ENCODE peak calls at places on chromosomes 4 and X, in ten cellular contexts. One of them, this sample, is unnamed.

GRCh38 chr4:47372561-47372960 is 90.9 kb downstream of the COMMD8 start:
- DNase-seq in uterus: no peak
- DNase-seq in MCF 10A: no peak
- DNase-seq in stimulated activated CD8-positive, alpha-beta memory T cell treated with anti-CD3 and anti-CD28 coated beads, Interleukin-15, amount 100 ng/mL, for 48 hours: no peak
- DNase-seq in HEK293T: no peak
- DNase-seq in memory B cell: no peak
- DNase-seq in NCI-H524: peak
- DNase-seq in foreskin fibroblast: peak
- DNase-seq in astrocyte of the spinal cord: no peak
- DNase-seq in Calu3: no peak
- DNase-seq in this sample: no peak

GRCh38 chr4:158962396-158962795 is 140.5 kb upstream of the RAPGEF2 start:
- DNase-seq in uterus: no peak
- DNase-seq in MCF 10A: no peak
- DNase-seq in stimulated activated CD8-positive, alpha-beta memory T cell treated with anti-CD3 and anti-CD28 coated beads, Interleukin-15, amount 100 ng/mL, for 48 hours: no peak
- DNase-seq in HEK293T: no peak
- DNase-seq in memory B cell: no peak
- DNase-seq in NCI-H524: no peak
- DNase-seq in foreskin fibroblast: no peak
- DNase-seq in astrocyte of the spinal cord: no peak
- DNase-seq in Calu3: no peak
- DNase-seq in this sample: no peak

GRCh38 chrX:28205905-28206304 is 224.7 kb upstream of the DCAF8L1 start:
- DNase-seq in uterus: no peak
- DNase-seq in MCF 10A: peak
- DNase-seq in stimulated activated CD8-positive, alpha-beta memory T cell treated with anti-CD3 and anti-CD28 coated beads, Interleukin-15, amount 100 ng/mL, for 48 hours: no peak
- DNase-seq in HEK293T: peak
- DNase-seq in memory B cell: no peak
- DNase-seq in NCI-H524: no peak
- DNase-seq in foreskin fibroblast: no peak
- DNase-seq in astrocyte of the spinal cord: no peak
- DNase-seq in Calu3: peak
- DNase-seq in this sample: no peak

GRCh38 chrX:74925210-74926088 is at the start of gene NEXMIF:
- DNase-seq in uterus: peak
- DNase-seq in MCF 10A: no peak
- DNase-seq in stimulated activated CD8-positive, alpha-beta memory T cell treated with anti-CD3 and anti-CD28 coated beads, Interleukin-15, amount 100 ng/mL, for 48 hours: no peak
- DNase-seq in HEK293T: peak
- DNase-seq in memory B cell: no peak
- DNase-seq in NCI-H524: peak
- DNase-seq in foreskin fibroblast: peak
- DNase-seq in astrocyte of the spinal cord: no peak
- DNase-seq in Calu3: peak
- DNase-seq in this sample: no peak

GRCh38 chrX:51866156-51866555 is 27.3 kb upstream of the MAGED1 start:
- DNase-seq in uterus: no peak
- DNase-seq in MCF 10A: no peak
- DNase-seq in stimulated activated CD8-positive, alpha-beta memory T cell treated with anti-CD3 and anti-CD28 coated beads, Interleukin-15, amount 100 ng/mL, for 48 hours: no peak
- DNase-seq in HEK293T: no peak
- DNase-seq in memory B cell: no peak
- DNase-seq in NCI-H524: no peak
- DNase-seq in foreskin fibroblast: no peak
- DNase-seq in astrocyte of the spinal cord: peak
- DNase-seq in Calu3: no peak
- DNase-seq in this sample: no peak

GRCh38 chr4:84254537-84254936 is 244.6 kb downstream of the NKX6-1 start:
- DNase-seq in uterus: no peak
- DNase-seq in MCF 10A: no peak
- DNase-seq in stimulated activated CD8-positive, alpha-beta memory T cell treated with anti-CD3 and anti-CD28 coated beads, Interleukin-15, amount 100 ng/mL, for 48 hours: no peak
- DNase-seq in HEK293T: no peak
- DNase-seq in memory B cell: no peak
- DNase-seq in NCI-H524: no peak
- DNase-seq in foreskin fibroblast: no peak
- DNase-seq in astrocyte of the spinal cord: no peak
- DNase-seq in Calu3: no peak
- DNase-seq in this sample: no peak

GRCh38 chr4:175444512-175444911 is 367.6 kb downstream of the GPM6A start:
- DNase-seq in uterus: no peak
- DNase-seq in MCF 10A: no peak
- DNase-seq in stimulated activated CD8-positive, alpha-beta memory T cell treated with anti-CD3 and anti-CD28 coated beads, Interleukin-15, amount 100 ng/mL, for 48 hours: no peak
- DNase-seq in HEK293T: no peak
- DNase-seq in memory B cell: no peak
- DNase-seq in NCI-H524: no peak
- DNase-seq in foreskin fibroblast: no peak
- DNase-seq in astrocyte of the spinal cord: no peak
- DNase-seq in Calu3: no peak
- DNase-seq in this sample: no peak

GRCh38 chrX:19514791-19515614 is at the start of gene MAP3K15:
- DNase-seq in uterus: no peak
- DNase-seq in MCF 10A: no peak
- DNase-seq in stimulated activated CD8-positive, alpha-beta memory T cell treated with anti-CD3 and anti-CD28 coated beads, Interleukin-15, amount 100 ng/mL, for 48 hours: no peak
- DNase-seq in HEK293T: peak
- DNase-seq in memory B cell: peak
- DNase-seq in NCI-H524: peak
- DNase-seq in foreskin fibroblast: peak
- DNase-seq in astrocyte of the spinal cord: no peak
- DNase-seq in Calu3: peak
- DNase-seq in this sample: peak

GRCh38 chrX:20593836-20594235 is 327.1 kb upstream of the RPS6KA3 start:
- DNase-seq in uterus: no peak
- DNase-seq in MCF 10A: no peak
- DNase-seq in stimulated activated CD8-positive, alpha-beta memory T cell treated with anti-CD3 and anti-CD28 coated beads, Interleukin-15, amount 100 ng/mL, for 48 hours: no peak
- DNase-seq in HEK293T: no peak
- DNase-seq in memory B cell: no peak
- DNase-seq in NCI-H524: no peak
- DNase-seq in foreskin fibroblast: no peak
- DNase-seq in astrocyte of the spinal cord: no peak
- DNase-seq in Calu3: no peak
- DNase-seq in this sample: no peak

GRCh38 chr4:45662996-45663395 is 460.9 kb downstream of the GABRG1 start:
- DNase-seq in uterus: no peak
- DNase-seq in MCF 10A: peak
- DNase-seq in stimulated activated CD8-positive, alpha-beta memory T cell treated with anti-CD3 and anti-CD28 coated beads, Interleukin-15, amount 100 ng/mL, for 48 hours: no peak
- DNase-seq in HEK293T: no peak
- DNase-seq in memory B cell: no peak
- DNase-seq in NCI-H524: peak
- DNase-seq in foreskin fibroblast: no peak
- DNase-seq in astrocyte of the spinal cord: peak
- DNase-seq in Calu3: peak
- DNase-seq in this sample: peak

This sample was measured in HT1080.